ENCODE peak calls at places on chromosome X, in five cellular contexts. R is SW480; I is erythroblast; W is amniotic stem cell; M is activated naive CD8-positive, alpha-beta T cell treated with anti-CD3 and anti-CD28 coated beads, Interleukin-2, amount 50 U/mL, for 16 hours. Q is an unnamed sample.

GRCh38 chrX:72094894-72095293 is 36.8 kb downstream of the RTL5 start:
- DNase-seq in R (no peak), I (peak; percentile 95), W (no peak), M (no peak), Q (no peak)

GRCh38 chrX:41382699-41383645 is 49.0 kb downstream of the DDX3X start:
- DNase-seq in R (peak; percentile 95), I (no peak), W (no peak), M (no peak), Q (no peak)

GRCh38 chrX:40148439-40149285 is 50.9 kb upstream of the BCOR start:
- DNase-seq in R (no peak), I (peak; percentile 84), W (no peak), M (no peak), Q (no peak)

GRCh38 chrX:25004485-25005032 is 11.2 kb downstream of the ARX start:
- DNase-seq in R (no peak), I (no peak), W (no peak), M (no peak), Q (no peak)

GRCh38 chrX:46836701-46837542 is at the start of gene RP2:
- DNase-seq in R (peak; percentile 95), I (peak; percentile 92), W (peak; percentile 79), M (peak; percentile 68), Q (peak; percentile 61)

GRCh38 chrX:31124536-31124935 is 52.7 kb upstream of the FTHL17 start:
- DNase-seq in R (no peak), I (no peak), W (no peak), M (no peak), Q (no peak)

GRCh38 chrX:55135171-55135570 is 46.4 kb downstream of the PAGE2 start:
- DNase-seq in R (peak; percentile 46), I (peak; percentile 62), W (no peak), M (no peak), Q (no peak)

GRCh38 chrX:106894978-106895452 is 8.1 kb downstream of the RIPPLY1 start:
- DNase-seq in R (no peak), I (no peak), W (peak; percentile 24), M (no peak), Q (peak; percentile 49)

GRCh38 chrX:134202561-134202960 is 34.4 kb upstream of the CCDC160 start:
- DNase-seq in R (no peak), I (no peak), W (no peak), M (no peak), Q (no peak)

GRCh38 chrX:23857409-23857808 is 50.3 kb downstream of the APOO start:
- DNase-seq in R (no peak), I (no peak), W (no peak), M (no peak), Q (no peak)

GRCh38 chrX:39857780-39858179 is 240.0 kb downstream of the BCOR start:
- DNase-seq in R (peak; percentile 32), I (no peak), W (no peak), M (no peak), Q (no peak)

GRCh38 chrX:45400380-45400779 is 199.7 kb upstream of the DIPK2B start:
- DNase-seq in R (no peak), I (no peak), W (no peak), M (no peak), Q (no peak)

Q was measured in HS-27A.